ENCODE peak calls at places on chromosomes 5 and 9, in eight cellular contexts. I is GM06990; L is endothelial cell; T is tibial nerve; E is thoracic aorta; P is colonic mucosa; D is CD4-positive, alpha-beta T cell; G is choroid plexus epithelial cell. Q is an unnamed sample.

GRCh38 chr9:100428871-100429654 is 2.1 kb downstream of the MSANTD3 start:
- DNase-seq in I (no peak), L (no peak), T (no peak), E (no peak), P (no peak), D (no peak), G (peak), Q (no peak)

GRCh38 chr5:31165729-31166128 is 27.8 kb upstream of the CDH6 start:
- DNase-seq in I (no peak), L (no peak), T (no peak), E (no peak), P (no peak), D (no peak), G (no peak), Q (no peak)

GRCh38 chr5:119285070-119285916 is 70.5 kb upstream of the TNFAIP8 start:
- DNase-seq in I (no peak), L (no peak), T (no peak), E (no peak), P (no peak), D (no peak), G (no peak), Q (no peak)

GRCh38 chr5:10352404-10353240 is 873 bp upstream of the MARCHF6 start:
- DNase-seq in I (no peak), L (peak), T (no peak), E (no peak), P (peak), D (no peak), G (peak), Q (no peak)

GRCh38 chr5:43603535-43604363 is 769 bp downstream of the NNT start:
- DNase-seq in I (peak), L (peak), T (peak), E (peak), P (peak), D (peak), G (peak), Q (peak)

GRCh38 chr5:65840071-65840470 is 86.3 kb upstream of the ERBIN start:
- DNase-seq in I (no peak), L (no peak), T (no peak), E (no peak), P (no peak), D (no peak), G (no peak), Q (no peak)

GRCh38 chr5:53963958-53964357 is 346.4 kb downstream of the ARL15 start:
- DNase-seq in I (no peak), L (no peak), T (no peak), E (no peak), P (no peak), D (no peak), G (no peak), Q (no peak)

GRCh38 chr5:10826971-10827370 is 65.9 kb upstream of the DAP start:
- DNase-seq in I (no peak), L (no peak), T (no peak), E (no peak), P (no peak), D (no peak), G (no peak), Q (no peak)

GRCh38 chr5:149745-150450 is 41.4 kb upstream of the LRRC14B start:
- DNase-seq in I (no peak), L (no peak), T (no peak), E (no peak), P (no peak), D (no peak), G (peak), Q (no peak)

GRCh38 chr5:54766748-54767147 is 218.6 kb downstream of the ESM1 start:
- DNase-seq in I (no peak), L (no peak), T (no peak), E (no peak), P (no peak), D (no peak), G (no peak), Q (no peak)

GRCh38 chr9:2285411-2285810 is 270.3 kb downstream of the SMARCA2 start:
- DNase-seq in I (no peak), L (no peak), T (no peak), E (no peak), P (no peak), D (no peak), G (no peak), Q (no peak)

GRCh38 chr5:171842006-171842776 is 56.6 kb downstream of the SMIM23 start:
- DNase-seq in I (no peak), L (no peak), T (no peak), E (no peak), P (no peak), D (no peak), G (no peak), Q (no peak)

GRCh38 chr5:125346316-125346715 is 599.9 kb upstream of the ZNF608 start:
- DNase-seq in I (no peak), L (no peak), T (no peak), E (no peak), P (no peak), D (no peak), G (no peak), Q (no peak)

GRCh38 chr5:180689071-180689694 is 39.8 kb upstream of the FLT4 start:
- DNase-seq in I (no peak), L (no peak), T (no peak), E (no peak), P (no peak), D (peak), G (peak), Q (no peak)

GRCh38 chr5:133052317-133053175 is 733 bp downstream of the HSPA4 start:
- DNase-seq in I (peak), L (peak), T (peak), E (no peak), P (peak), D (peak), G (peak), Q (peak)

GRCh38 chr5:135830384-135831275 is 3.8 kb upstream of the SLC25A48 start:
- DNase-seq in I (no peak), L (no peak), T (no peak), E (no peak), P (no peak), D (no peak), G (no peak), Q (no peak)

GRCh38 chr9:69081261-69081660 is 45.7 kb downstream of the FXN start:
- DNase-seq in I (no peak), L (no peak), T (no peak), E (no peak), P (no peak), D (no peak), G (peak), Q (no peak)

GRCh38 chr9:121694582-121694981 is 43.1 kb downstream of the DAB2IP start:
- DNase-seq in I (no peak), L (no peak), T (no peak), E (no peak), P (no peak), D (no peak), G (no peak), Q (no peak)

GRCh38 chr5:146820987-146821386 is 57.6 kb downstream of the PPP2R2B start:
- DNase-seq in I (no peak), L (no peak), T (no peak), E (no peak), P (no peak), D (no peak), G (no peak), Q (no peak)

GRCh38 chr5:111345731-111346130 is 121.5 kb downstream of the CAMK4 start:
- DNase-seq in I (no peak), L (no peak), T (no peak), E (no peak), P (no peak), D (no peak), G (no peak), Q (no peak)

GRCh38 chr5:2910401-2911175 is 159.1 kb upstream of the IRX2 start:
- DNase-seq in I (no peak), L (no peak), T (no peak), E (no peak), P (no peak), D (no peak), G (no peak), Q (no peak)

GRCh38 chr5:82939326-82939725 is 137.9 kb downstream of the TMEM167A start:
- DNase-seq in I (no peak), L (no peak), T (no peak), E (no peak), P (no peak), D (no peak), G (peak), Q (no peak)

GRCh38 chr9:88949425-88949824 is 41.8 kb upstream of the S1PR3 start:
- DNase-seq in I (no peak), L (no peak), T (no peak), E (no peak), P (no peak), D (no peak), G (peak), Q (peak)

GRCh38 chr9:128683340-128684064 is 5.5 kb upstream of the SET start:
- DNase-seq in I (peak), L (no peak), T (peak), E (no peak), P (peak), D (no peak), G (peak), Q (peak)

GRCh38 chr9:92711844-92712243 is 41.9 kb upstream of the IPPK start:
- DNase-seq in I (no peak), L (no peak), T (no peak), E (no peak), P (no peak), D (no peak), G (no peak), Q (no peak)

GRCh38 chr5:81517462-81517861 is 123.5 kb upstream of the ACOT12 start:
- DNase-seq in I (no peak), L (no peak), T (no peak), E (no peak), P (no peak), D (no peak), G (peak), Q (no peak)

GRCh38 chr5:23014251-23014650 is 161.1 kb upstream of the CDH12 start:
- DNase-seq in I (no peak), L (no peak), T (no peak), E (no peak), P (no peak), D (no peak), G (no peak), Q (no peak)

GRCh38 chr9:21576331-21577189 is 94.4 kb upstream of the IFNE start:
- DNase-seq in I (no peak), L (no peak), T (no peak), E (no peak), P (no peak), D (peak), G (peak), Q (no peak)

GRCh38 chr9:16039988-16040761 is 487.3 kb downstream of the CCDC171 start:
- DNase-seq in I (no peak), L (no peak), T (no peak), E (no peak), P (no peak), D (no peak), G (peak), Q (no peak)

GRCh38 chr9:133587051-133587450 is 22.1 kb downstream of the FAM163B start:
- DNase-seq in I (no peak), L (no peak), T (no peak), E (no peak), P (no peak), D (no peak), G (no peak), Q (no peak)

GRCh38 chr5:115838885-115839518 is 2.4 kb downstream of the ATG12 start:
- DNase-seq in I (peak), L (no peak), T (no peak), E (no peak), P (no peak), D (peak), G (peak), Q (no peak)

GRCh38 chr5:53996008-53996407 is 314.4 kb downstream of the ARL15 start:
- DNase-seq in I (no peak), L (no peak), T (no peak), E (no peak), P (no peak), D (no peak), G (no peak), Q (no peak)

DNA sequence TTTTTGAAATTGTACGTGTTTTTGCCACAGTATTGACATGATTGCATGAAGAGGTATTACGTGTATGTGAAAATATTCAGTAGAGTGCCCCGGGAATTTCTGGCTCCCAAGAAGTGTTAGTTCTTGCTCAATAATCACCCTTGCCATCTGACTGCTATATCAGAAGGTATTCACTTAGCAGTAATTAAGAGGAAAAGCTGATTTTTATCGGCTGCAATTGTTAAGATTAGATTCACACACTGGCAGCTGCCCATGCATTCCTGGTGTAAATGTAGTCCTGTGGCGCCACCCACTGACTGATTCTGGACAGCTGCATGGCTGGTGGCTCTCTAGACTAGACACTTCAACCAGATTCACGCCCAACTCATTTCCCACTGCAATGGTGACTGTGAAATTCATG is 440.0 kb upstream of the ADAMTS16 start:
- DNase-seq in I (no peak), L (peak), T (peak), E (no peak), P (no peak), D (no peak), G (peak), Q (no peak)
- TF ChIP-seq CTCF in I (peak), L (peak), T (peak), E (no peak), P (no peak), D (no peak), G (peak), Q (no peak)

GRCh38 chr5:93894471-93895354 is 153.3 kb upstream of the POU5F2 start:
- DNase-seq in I (no peak), L (no peak), T (no peak), E (no peak), P (no peak), D (no peak), G (peak), Q (no peak)
- TF ChIP-seq CTCF in I (peak), L (no peak), T (peak), E (no peak), P (peak), D (no peak), G (peak), Q (no peak)

DNA sequence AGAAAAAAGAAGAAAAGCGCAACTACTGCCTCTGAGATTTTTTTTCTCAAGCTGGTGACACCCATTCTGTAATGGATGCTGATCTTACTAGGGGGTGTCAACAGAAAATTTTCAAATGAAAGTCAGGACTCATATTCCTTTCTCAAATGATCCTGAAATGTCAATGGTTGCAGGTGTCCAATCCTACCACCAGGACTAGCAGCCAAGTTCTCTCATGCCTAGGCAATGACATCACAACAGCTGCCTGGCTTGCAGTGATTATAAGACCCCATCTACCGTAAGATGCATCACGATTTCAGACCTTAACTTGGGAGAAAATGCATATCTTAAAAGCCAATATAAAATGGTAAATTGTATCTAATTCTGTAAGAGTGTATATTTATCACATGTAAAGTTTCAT is 104.6 kb downstream of the DENND1A start:
- DNase-seq in I (no peak), L (no peak), T (no peak), E (no peak), P (no peak), D (no peak), G (peak), Q (no peak)
- TF ChIP-seq CTCF in I (no peak), L (peak), T (no peak), E (no peak), P (no peak), D (no peak), G (peak), Q (no peak)

GRCh38 chr5:141392429-141393198 is at the start of gene PCDHGA8:
- DNase-seq in I (no peak), L (no peak), T (no peak), E (no peak), P (no peak), D (no peak), G (peak), Q (no peak)
- TF ChIP-seq CTCF in I (no peak), L (no peak), T (no peak), E (no peak), P (no peak), D (no peak), G (peak), Q (no peak)

DNA sequence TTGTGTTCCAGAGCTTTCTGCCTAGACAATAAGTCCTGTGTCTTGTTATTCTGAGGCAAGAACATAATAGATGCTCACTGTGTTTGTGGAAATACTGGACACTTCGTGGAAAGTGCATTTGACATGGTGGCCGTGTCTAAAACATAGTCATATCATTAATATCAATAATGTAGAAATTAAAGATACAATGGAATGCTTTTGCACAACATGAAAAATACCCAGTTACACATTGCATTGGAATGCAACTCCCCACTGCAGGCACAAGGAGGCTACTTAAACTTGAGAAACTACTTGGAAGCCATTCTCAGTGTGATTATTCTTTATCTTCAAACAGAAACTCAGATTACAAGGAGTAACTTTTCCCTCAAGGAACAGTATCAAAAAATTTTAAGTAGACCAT is 145.3 kb upstream of the ZNF462 start:
- DNase-seq in I (no peak), L (no peak), T (no peak), E (no peak), P (no peak), D (no peak), G (peak), Q (no peak)
- TF ChIP-seq CTCF in I (no peak), L (no peak), T (no peak), E (peak), P (no peak), D (no peak), G (peak), Q (no peak)

GRCh38 chr9:98482248-98482647 is 226.5 kb downstream of the GABBR2 start:
- DNase-seq in I (no peak), L (no peak), T (no peak), E (no peak), P (no peak), D (no peak), G (no peak), Q (no peak)

GRCh38 chr9:98485706-98486105 is 223.0 kb downstream of the GABBR2 start:
- DNase-seq in I (no peak), L (no peak), T (no peak), E (no peak), P (no peak), D (no peak), G (no peak), Q (no peak)

GRCh38 chr9:98479967-98480847 is 224.8 kb upstream of the TBC1D2 start:
- DNase-seq in I (no peak), L (no peak), T (no peak), E (no peak), P (no peak), D (no peak), G (no peak), Q (no peak)

GRCh38 chr9:98481676-98482075 is 226.2 kb upstream of the TBC1D2 start:
- DNase-seq in I (no peak), L (no peak), T (no peak), E (no peak), P (no peak), D (no peak), G (no peak), Q (no peak)

DNA sequence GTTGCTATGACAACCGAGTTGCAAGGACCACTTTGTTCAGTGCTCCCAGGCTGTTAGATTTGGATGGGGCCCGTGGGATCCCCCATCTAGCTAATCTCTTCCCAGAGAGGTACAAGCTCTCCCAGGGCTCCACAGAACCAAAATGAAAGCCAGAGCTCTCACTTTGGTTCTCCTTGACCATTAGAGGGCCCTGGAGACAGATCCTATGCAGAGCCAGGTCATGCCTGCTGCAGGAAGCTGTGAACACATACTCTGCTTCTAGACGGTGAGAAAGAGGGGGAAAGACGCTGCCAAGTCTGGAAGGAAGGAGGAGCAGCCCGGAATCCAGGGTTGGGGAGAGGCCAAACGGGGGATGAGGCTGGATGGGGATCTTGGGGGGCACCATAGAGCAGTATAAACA is 224.5 kb downstream of the GABBR2 start:
- DNase-seq in I (no peak), L (no peak), T (no peak), E (no peak), P (no peak), D (no peak), G (peak), Q (no peak)
- TF ChIP-seq CTCF in I (no peak), L (no peak), T (no peak), E (no peak), P (no peak), D (no peak), G (peak), Q (no peak)

GRCh38 chr5:6788956-6789649 is 75.9 kb downstream of the TENT4A start:
- DNase-seq in I (no peak), L (no peak), T (no peak), E (no peak), P (no peak), D (no peak), G (no peak), Q (no peak)
- TF ChIP-seq CTCF in I (peak), L (no peak), T (no peak), E (no peak), P (no peak), D (no peak), G (no peak), Q (no peak)

GRCh38 chr5:142982821-142983200 is 212.6 kb downstream of the ARHGAP26 start:
- DNase-seq in I (no peak), L (no peak), T (no peak), E (no peak), P (no peak), D (no peak), G (no peak), Q (no peak)
- TF ChIP-seq CTCF in I (peak), L (no peak), T (no peak), E (no peak), P (no peak), D (no peak), G (peak), Q (no peak)

DNA sequence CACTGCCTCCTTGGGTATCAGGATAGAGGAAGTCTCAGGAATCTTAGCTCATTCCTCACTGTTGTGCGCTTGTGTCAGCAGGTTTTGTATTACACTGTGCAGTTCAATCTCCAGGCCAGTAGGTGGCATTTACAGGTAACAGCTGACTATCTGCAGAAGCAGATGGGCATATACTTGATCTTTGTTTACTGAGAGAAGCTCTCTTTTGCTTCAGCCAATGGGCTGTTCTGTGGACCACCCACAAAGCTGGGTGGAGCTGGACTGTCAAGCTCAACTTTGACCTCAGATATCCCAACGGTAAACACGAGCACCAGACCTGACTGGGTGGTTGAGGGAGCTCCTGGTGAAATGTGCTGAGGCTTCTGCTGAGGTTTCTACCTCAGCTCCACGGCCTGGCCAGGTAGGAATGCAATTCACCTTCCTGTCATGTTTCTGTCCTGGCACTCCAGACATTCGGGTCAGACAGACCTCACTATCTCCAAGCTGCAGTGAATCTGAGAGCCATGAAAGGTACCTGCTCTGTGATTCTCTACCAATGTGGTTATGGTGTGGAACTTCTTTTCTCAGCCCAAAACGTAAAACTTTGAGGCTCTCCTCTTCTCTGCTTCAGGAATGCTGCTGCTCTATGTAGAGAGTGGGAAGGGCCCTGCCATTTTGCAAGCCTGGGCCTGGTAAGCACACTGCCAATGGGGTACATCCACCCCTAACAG is 167.9 kb upstream of the ACTBL2 start:
- DNase-seq in I (peak), L (peak), T (peak), E (no peak), P (peak), D (no peak), G (peak), Q (peak)
- TF ChIP-seq CTCF in I (peak), L (peak), T (peak), E (peak), P (peak), D (peak), G (peak), Q (peak)